ENCODE peak calls at places on chromosomes 4 and X, in five cellular contexts. J is caudate nucleus, D is T1000, H is ACHN, V is HAP-1. N is an unnamed sample.

GRCh38 chr4:687048-687974 is 1.6 kb downstream of the SLC49A3 start:
- DNase-seq in D (peak), J (no peak), V (peak), H (peak), N (peak)

GRCh38 chr4:18075823-18076433 is 54.4 kb upstream of the LCORL start:
- DNase-seq in V (peak), H (peak), D (no peak), J (no peak), N (no peak)

GRCh38 chrX:105017641-105018040 is 202.9 kb downstream of the TEX13A start:
- DNase-seq in D (no peak), V (no peak), J (no peak), H (no peak), N (peak)

GRCh38 chr4:2075987-2076907 is 17.1 kb downstream of the NAT8L start:
- DNase-seq in V (no peak), D (no peak), H (no peak), J (no peak), N (no peak)

GRCh38 chrX:23884427-23885024 is 23.2 kb downstream of the APOO start:
- DNase-seq in J (no peak), H (peak), V (no peak), D (no peak), N (peak)

GRCh38 chrX:153955451-153955732 is 10.9 kb upstream of the RENBP start:
- DNase-seq in J (no peak), V (no peak), H (no peak), D (no peak), N (no peak)

GRCh38 chr4:25861951-25862410 is 807 bp downstream of the SEL1L3 start:
- DNase-seq in V (peak), J (no peak), D (no peak), H (peak), N (no peak)

GRCh38 chr4:31844350-31844749 is 1124.2 kb downstream of the PCDH7 start:
- DNase-seq in J (no peak), H (no peak), V (no peak), D (no peak), N (no peak)

GRCh38 chr4:8549352-8549931 is 30.8 kb upstream of the GPR78 start:
- DNase-seq in D (no peak), V (no peak), H (no peak), J (no peak), N (no peak)

GRCh38 chr4:81030061-81030616 is 369 bp upstream of the BMP3 start:
- DNase-seq in V (peak), J (no peak), H (no peak), D (no peak), N (no peak)

GRCh38 chr4:83197555-83198235 is 83.2 kb upstream of the PLAC8 start:
- DNase-seq in H (no peak), D (no peak), J (no peak), V (no peak), N (no peak)

GRCh38 chr4:141455651-141456050 is 180.7 kb upstream of the IL15 start:
- DNase-seq in H (no peak), D (no peak), V (no peak), J (no peak), N (no peak)

GRCh38 chr4:6188687-6189305 is 11.6 kb downstream of the JAKMIP1 start:
- DNase-seq in J (no peak), V (no peak), D (no peak), H (no peak), N (no peak)

GRCh38 chr4:10116625-10117423 is at the start of gene WDR1:
- DNase-seq in J (peak), D (peak), H (peak), V (peak), N (peak)

GRCh38 chr4:99447513-99447912 is 12.4 kb upstream of the ADH7 start:
- DNase-seq in D (no peak), J (no peak), H (no peak), V (no peak), N (no peak)

GRCh38 chr4:2075171-2075986 is 16.3 kb downstream of the NAT8L start:
- DNase-seq in D (no peak), H (no peak), J (no peak), V (no peak), N (no peak)

GRCh38 chr4:175127314-175127713 is 209.2 kb downstream of the ADAM29 start:
- DNase-seq in H (no peak), D (no peak), V (no peak), J (no peak), N (no peak)

N was measured in kidney glomerular epithelial cell.